ENCODE peak calls at places on chromosomes 5 and 9, in ten cellular contexts. V, S, E, J, W, M, C, A, X and P are unnamed samples.
A peak's percentile ranks its signal among the peaks of the same experiment; 100 is the strongest.

GRCh38 chr5:88707216-88707965 is 175.6 kb downstream of the MEF2C start:
- DNase-seq in V (no peak), S (peak; percentile 30), W (no peak), C (no peak), E (no peak), J (peak; percentile 73), X (no peak), M (no peak), A (peak; percentile 81), P (no peak)

GRCh38 chr5:88729476-88730182 is 153.4 kb downstream of the MEF2C start:
- DNase-seq in J (peak; percentile 88), S (peak; percentile 85), A (peak; percentile 66), C (peak; percentile 62), W (peak; percentile 28), X (peak; percentile 65), M (peak; percentile 58), V (peak; percentile 86), E (peak; percentile 73), P (no peak)

GRCh38 chr5:15587941-15588340 is 88.0 kb downstream of the FBXL7 start:
- DNase-seq in S (no peak), M (no peak), X (no peak), V (no peak), W (no peak), C (no peak), A (peak; percentile 34), J (no peak), E (no peak), P (no peak)

GRCh38 chr5:29203049-29203448 is 1990.4 kb upstream of the CDH6 start:
- DNase-seq in W (no peak), J (no peak), X (no peak), S (no peak), A (no peak), C (no peak), E (no peak), M (no peak), V (no peak), P (no peak)

GRCh38 chr9:8429768-8430167 is 630.2 kb upstream of the DMAC1 start:
- DNase-seq in W (no peak), E (no peak), C (no peak), J (no peak), A (no peak), S (no peak), X (no peak), M (no peak), V (no peak), P (no peak)

GRCh38 chr9:10479172-10479571 is 133.6 kb downstream of the PTPRD start:
- DNase-seq in A (no peak), W (no peak), M (no peak), E (peak; percentile 39), C (no peak), S (peak; percentile 16), J (peak; percentile 17), X (no peak), V (peak; percentile 4), P (no peak)

GRCh38 chr5:32507738-32508434 is 63.3 kb upstream of the ZFR start:
- DNase-seq in W (no peak), A (peak; percentile 95), M (no peak), X (no peak), V (no peak), E (peak; percentile 89), C (no peak), J (peak; percentile 99), S (peak; percentile 37), P (no peak)

GRCh38 chr5:112253478-112254250 is 165.4 kb downstream of the EPB41L4A start:
- DNase-seq in S (no peak), E (peak; percentile 89), W (no peak), C (no peak), X (no peak), J (peak; percentile 50), M (no peak), V (no peak), A (peak; percentile 47), P (no peak)

GRCh38 chr5:168808217-168808616 is 229.0 kb upstream of the PANK3 start:
- DNase-seq in E (no peak), J (no peak), C (no peak), A (peak; percentile 23), X (no peak), S (no peak), V (no peak), M (no peak), W (no peak), P (no peak)

GRCh38 chr5:34660444-34660843 is 4.3 kb downstream of the RAI14 start:
- DNase-seq in A (peak; percentile 99), S (peak; percentile 94), C (no peak), M (no peak), E (no peak), W (no peak), J (peak; percentile 33), X (no peak), V (no peak), P (no peak)

GRCh38 chr5:35317586-35317985 is 87.3 kb upstream of the PRLR start:
- DNase-seq in X (no peak), J (no peak), V (no peak), S (no peak), M (no peak), A (no peak), E (no peak), W (no peak), C (no peak), P (no peak)

GRCh38 chr5:100519075-100519474 is 16.1 kb upstream of the FAM174A start:
- DNase-seq in C (no peak), J (no peak), E (no peak), W (no peak), A (no peak), M (no peak), X (no peak), V (no peak), S (no peak), P (no peak)

GRCh38 chr5:100518377-100518776 is 16.8 kb upstream of the FAM174A start:
- DNase-seq in A (no peak), X (no peak), W (no peak), E (peak; percentile 33), C (no peak), S (no peak), V (no peak), J (no peak), M (no peak), P (no peak)

GRCh38 chr5:100517301-100517974 is 17.7 kb upstream of the FAM174A start:
- DNase-seq in C (no peak), W (no peak), S (no peak), X (no peak), E (peak; percentile 95), J (peak; percentile 45), A (no peak), M (no peak), V (no peak), P (no peak)

GRCh38 chr5:100516285-100516684 is 18.9 kb upstream of the FAM174A start:
- DNase-seq in X (no peak), A (no peak), S (no peak), J (no peak), W (no peak), M (no peak), E (no peak), C (no peak), V (no peak), P (no peak)

GRCh38 chr5:100520348-100520747 is 14.8 kb upstream of the FAM174A start:
- DNase-seq in J (peak; percentile 16), S (no peak), C (no peak), E (peak; percentile 32), W (no peak), X (peak; percentile 42), V (no peak), M (no peak), A (no peak), P (no peak)
- TF ChIP-seq CTCF in J (peak; percentile 55), S (peak; percentile 24), C (no peak), E (no peak), W (no peak), X (peak; percentile 42), V (no peak), M (no peak), A (no peak), P (no peak)

GRCh38 chr9:21056931-21057330 is 20.8 kb downstream of the IFNB1 start:
- DNase-seq in V (no peak), A (peak; percentile 40), E (peak; percentile 11), C (no peak), X (no peak), J (peak; percentile 67), W (no peak), M (no peak), S (peak; percentile 9), P (no peak)

GRCh38 chr9:21060919-21061561 is 16.7 kb downstream of the IFNB1 start:
- DNase-seq in J (no peak), W (no peak), E (no peak), C (no peak), S (peak; percentile 14), X (no peak), M (no peak), A (peak; percentile 36), V (peak; percentile 16), P (no peak)
- TF ChIP-seq CTCF in J (no peak), W (no peak), E (no peak), C (no peak), S (peak; percentile 21), X (no peak), M (no peak), A (no peak), V (no peak), P (no peak)

DNA sequence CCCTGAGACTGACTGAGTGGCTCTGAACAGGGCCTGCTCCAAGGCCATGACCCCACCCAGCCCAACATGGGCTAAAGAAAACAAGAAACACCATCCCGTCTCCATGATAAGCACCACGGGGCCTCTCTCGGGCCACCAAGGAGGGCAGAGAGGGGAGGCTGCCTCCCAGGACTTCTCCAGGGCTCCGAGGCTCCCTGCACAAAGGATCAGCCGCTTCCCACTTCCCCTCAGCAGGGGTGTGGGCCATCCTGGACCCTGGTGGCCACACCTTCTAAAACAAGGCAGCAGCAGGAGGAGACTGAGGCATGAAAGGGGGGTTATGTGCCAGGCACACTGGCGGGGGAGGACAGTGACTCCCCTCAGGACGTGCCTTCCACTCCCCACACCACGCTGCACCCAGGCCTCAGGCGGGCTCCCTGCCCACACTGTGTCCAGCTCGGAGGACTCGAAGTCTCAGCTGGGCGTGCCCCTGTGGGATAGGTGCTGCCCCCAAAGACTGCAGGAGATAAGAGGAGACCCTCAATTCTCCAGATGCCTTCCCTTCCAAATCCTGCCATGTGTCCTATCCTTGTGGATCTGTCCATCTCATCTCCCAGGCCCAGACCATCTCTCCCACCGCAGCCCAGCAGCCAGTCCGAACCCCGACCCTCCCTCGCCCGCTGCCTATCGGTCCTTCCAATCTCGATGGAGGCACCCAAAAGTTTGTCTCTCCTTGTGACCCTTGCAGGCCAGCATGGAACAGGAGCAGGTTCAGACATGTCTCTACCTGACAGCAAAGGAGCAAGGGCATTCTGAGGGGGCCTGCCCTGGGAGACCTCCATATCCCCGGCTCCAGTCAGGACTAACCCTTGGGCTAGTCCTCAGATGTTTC is 51.2 kb downstream of the SEMA4D start:
- DNase-seq in W (no peak), M (no peak), S (no peak), V (no peak), C (no peak), E (no peak), X (no peak), J (no peak), A (no peak), P (no peak)
- TF ChIP-seq CTCF in W (no peak), M (no peak), S (no peak), V (no peak), C (no peak), E (no peak), X (no peak), J (no peak), A (no peak), P (no peak)

DNA sequence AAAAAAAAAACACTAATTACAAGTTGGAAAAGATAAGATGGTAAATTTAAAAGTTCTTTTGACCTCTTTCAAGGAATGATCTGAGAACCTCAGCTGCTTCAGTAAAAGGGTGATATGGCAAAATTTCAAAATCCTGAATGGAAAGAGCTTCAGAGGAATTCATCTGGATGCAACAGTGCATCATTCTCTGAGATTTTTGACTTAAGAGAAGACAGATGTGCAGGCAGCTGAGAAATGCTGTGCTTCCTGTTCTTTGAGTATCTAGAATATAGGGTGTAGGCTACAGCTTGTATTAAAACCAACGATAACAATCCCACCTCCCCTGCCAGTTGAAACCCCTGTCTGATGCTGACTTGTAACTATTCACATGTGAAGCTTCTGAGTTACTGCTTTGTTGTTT is 6.2 kb downstream of the FRMPD1 start:
- DNase-seq in C (no peak), S (no peak), W (no peak), X (no peak), A (no peak), V (no peak), M (no peak), J (no peak), E (no peak), P (no peak)
- TF ChIP-seq CTCF in C (no peak), S (no peak), W (no peak), X (no peak), A (no peak), V (no peak), M (no peak), J (no peak), E (no peak), P (no peak)